ENCODE peak calls at places on chromosomes 3 and 15, in five cellular contexts. Y is GM12865; B is K562; O is activated CD4-positive, alpha-beta T cell treated with anti-CD3 and anti-CD28 coated beads for 36 hours; Q is A549. A is an unnamed sample.
A peak's percentile ranks its signal among the peaks of the same experiment; 100 is the strongest.

GRCh38 chr3:143224731-143225130 is 105.2 kb downstream of the CHST2 start:
- DNase-seq in Y (no peak), B (no peak), O (no peak), Q (no peak), A (no peak)

GRCh38 chr3:124256156-124256555 is 264.2 kb upstream of the ROPN1 start:
- DNase-seq in Y (no peak), B (no peak), O (no peak), Q (no peak), A (no peak)

GRCh38 chr15:92687183-92687582 is 31.6 kb upstream of the FAM174B start:
- DNase-seq in Y (no peak), B (no peak), O (no peak), Q (no peak), A (no peak)

GRCh38 chr3:19065027-19065426 is 83.3 kb upstream of the KCNH8 start:
- DNase-seq in Y (peak; percentile 14), B (no peak), O (peak; percentile 9), Q (no peak), A (no peak)

GRCh38 chr15:99845009-99845408 is 111.8 kb upstream of the LYSMD4 start:
- DNase-seq in Y (peak; percentile 36), B (no peak), O (peak; percentile 58), Q (no peak), A (no peak)

GRCh38 chr15:59296181-59296617 is 76.5 kb downstream of the MYO1E start:
- DNase-seq in Y (no peak), B (no peak), O (no peak), Q (no peak), A (no peak)

GRCh38 chr3:135513106-135514063 is 452.1 kb upstream of the PPP2R3A start:
- DNase-seq in Y (peak; percentile 8), B (peak; percentile 64), O (peak; percentile 39), Q (no peak), A (no peak)

GRCh38 chr3:29853841-29854397 is 573.0 kb downstream of the RBMS3 start:
- DNase-seq in Y (no peak), B (no peak), O (no peak), Q (no peak), A (no peak)

GRCh38 chr15:81061490-81062235 is 60.9 kb downstream of the TLNRD1 start:
- DNase-seq in Y (peak; percentile 16), B (no peak), O (no peak), Q (no peak), A (no peak)

GRCh38 chr3:123522666-123523412 is 62.0 kb downstream of the HACD2 start:
- DNase-seq in Y (no peak), B (no peak), O (no peak), Q (no peak), A (no peak)

GRCh38 chr3:193620650-193621049 is 27.6 kb downstream of the OPA1 start:
- DNase-seq in Y (peak; percentile 59), B (no peak), O (no peak), Q (no peak), A (peak; percentile 28)

GRCh38 chr3:184788751-184789150 is 23.2 kb upstream of the VPS8 start:
- DNase-seq in Y (no peak), B (no peak), O (no peak), Q (no peak), A (no peak)

GRCh38 chr15:49415638-49416037 is 7.4 kb upstream of the FGF7 start:
- DNase-seq in Y (no peak), B (no peak), O (no peak), Q (no peak), A (no peak)

GRCh38 chr3:159149633-159150032 is 347.8 kb downstream of the MFSD1 start:
- DNase-seq in Y (no peak), B (no peak), O (no peak), Q (no peak), A (no peak)

GRCh38 chr3:17865626-17866025 is 123.2 kb upstream of the TBC1D5 start:
- DNase-seq in Y (no peak), B (no peak), O (no peak), Q (no peak), A (no peak)